ENCODE peak calls at places on chromosomes 13 and 19, in seven cellular contexts. G is A549, T is stomach, R is IMR-90, B is ovary, V is H1, A is transverse colon. Q is an unnamed sample.

GRCh38 chr19:39413269-39413902 is 917 bp downstream of the PLEKHG2 start:
- DNase-seq in T (no peak), G (peak), R (peak), A (peak), B (peak), V (no peak), Q (peak)

GRCh38 chr19:40686882-40687524 is 3.4 kb downstream of the NUMBL start:
- DNase-seq in A (no peak), V (no peak), G (no peak), B (no peak), R (no peak), T (no peak), Q (no peak)

GRCh38 chr13:102273111-102273510 is 128.7 kb downstream of the FGF14 start:
- DNase-seq in T (no peak), G (no peak), A (no peak), B (no peak), R (no peak), V (no peak), Q (no peak)

GRCh38 chr13:93620366-93620765 is 393.8 kb downstream of the GPC6 start:
- DNase-seq in V (no peak), A (no peak), G (no peak), R (no peak), B (no peak), T (no peak), Q (no peak)

GRCh38 chr13:48579167-48579918 is 46.5 kb upstream of the RCBTB2 start:
- DNase-seq in V (no peak), G (no peak), R (no peak), B (no peak), T (peak), A (peak), Q (no peak)

GRCh38 chr19:39599116-39599515 is 3.2 kb upstream of the LGALS13 start:
- DNase-seq in V (no peak), B (no peak), T (no peak), G (no peak), R (peak), A (no peak), Q (no peak)

GRCh38 chr19:1001538-1002166 is 1.4 kb downstream of the GRIN3B start:
- DNase-seq in R (no peak), A (peak), V (no peak), B (no peak), T (peak), G (no peak), Q (no peak)

GRCh38 chr19:18440421-18440877 is 2.5 kb upstream of the ISYNA1 start:
- DNase-seq in G (no peak), T (no peak), R (no peak), B (peak), V (no peak), A (no peak), Q (no peak)

GRCh38 chr13:25141042-25141441 is 31.0 kb downstream of the AMER2 start:
- DNase-seq in A (no peak), G (no peak), B (no peak), R (no peak), V (no peak), T (no peak), Q (no peak)

GRCh38 chr13:113786262-113786841 is 27.3 kb downstream of the TMEM255B start:
- DNase-seq in R (peak), G (no peak), A (no peak), V (no peak), B (no peak), T (peak), Q (no peak)

GRCh38 chr13:41700790-41701310 is 243.5 kb downstream of the RGCC start:
- DNase-seq in R (peak), V (no peak), B (no peak), T (no peak), A (no peak), G (no peak), Q (no peak)

GRCh38 chr13:34124912-34125311 is 307.0 kb downstream of the RFC3 start:
- DNase-seq in A (no peak), G (no peak), V (no peak), R (no peak), B (no peak), T (no peak), Q (no peak)

GRCh38 chr19:46999377-46999776 is 20.3 kb upstream of the NPAS1 start:
- DNase-seq in T (no peak), A (no peak), R (no peak), V (no peak), B (no peak), G (no peak), Q (no peak)

GRCh38 chr13:58495668-58496067 is 864.1 kb downstream of the PCDH17 start:
- DNase-seq in B (no peak), V (no peak), T (no peak), R (no peak), A (no peak), G (no peak), Q (no peak)

GRCh38 chr19:7868326-7868670 is 5.9 kb downstream of the PRR36 start:
- DNase-seq in A (no peak), V (no peak), B (no peak), G (no peak), R (no peak), T (peak), Q (no peak)

GRCh38 chr13:24269803-24270202 is 39.6 kb upstream of the C1QTNF9 start:
- DNase-seq in G (no peak), A (no peak), B (peak), V (no peak), R (peak), T (no peak), Q (no peak)

GRCh38 chr19:54465367-54466109 is 2.0 kb upstream of the LENG9 start:
- DNase-seq in V (no peak), T (no peak), R (no peak), B (peak), A (no peak), G (no peak), Q (peak)

GRCh38 chr19:1076951-1077350 is 10.0 kb downstream of the ARHGAP45 start:
- DNase-seq in B (no peak), A (peak), T (peak), R (no peak), V (no peak), G (no peak), Q (peak)

GRCh38 chr13:113093580-113094409 is 11.8 kb upstream of the F7 start:
- DNase-seq in A (no peak), V (no peak), R (no peak), B (no peak), T (no peak), G (no peak), Q (no peak)

GRCh38 chr19:19546751-19547162 is 8.7 kb downstream of the CILP2 start:
- DNase-seq in A (no peak), G (no peak), R (no peak), V (no peak), B (no peak), T (no peak), Q (no peak)

GRCh38 chr13:36919833-36920611 is at the start of gene SMAD9:
- DNase-seq in A (peak), V (no peak), B (peak), G (peak), R (peak), T (peak), Q (peak)

DNA sequence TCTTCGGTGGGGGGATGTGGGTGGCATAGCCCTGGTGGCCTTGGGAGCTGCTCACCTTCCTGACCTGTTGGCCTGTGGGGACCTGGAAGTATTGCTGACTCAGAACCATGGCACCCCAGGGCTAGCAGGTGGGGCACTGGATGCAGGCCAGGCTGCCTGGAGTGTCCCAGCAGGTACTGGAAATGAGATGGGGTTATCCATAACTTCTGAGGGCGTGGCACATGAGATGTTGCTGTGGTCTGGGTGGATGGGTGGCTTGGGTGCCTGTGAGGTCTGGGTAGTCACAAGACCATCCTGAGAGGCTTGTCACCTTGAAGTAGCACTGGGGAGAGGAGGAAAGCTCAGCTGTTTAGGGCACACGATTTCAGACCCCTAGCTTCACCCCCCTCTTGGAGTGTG is 636 bp upstream of the RNF225 start:
- DNase-seq in B (no peak), V (no peak), A (no peak), T (no peak), G (no peak), R (no peak), Q (no peak)
- TF ChIP-seq POLR2A in B (no peak), V (no peak), A (no peak), T (no peak), G (no peak), R (no peak), Q (no peak)

DNA sequence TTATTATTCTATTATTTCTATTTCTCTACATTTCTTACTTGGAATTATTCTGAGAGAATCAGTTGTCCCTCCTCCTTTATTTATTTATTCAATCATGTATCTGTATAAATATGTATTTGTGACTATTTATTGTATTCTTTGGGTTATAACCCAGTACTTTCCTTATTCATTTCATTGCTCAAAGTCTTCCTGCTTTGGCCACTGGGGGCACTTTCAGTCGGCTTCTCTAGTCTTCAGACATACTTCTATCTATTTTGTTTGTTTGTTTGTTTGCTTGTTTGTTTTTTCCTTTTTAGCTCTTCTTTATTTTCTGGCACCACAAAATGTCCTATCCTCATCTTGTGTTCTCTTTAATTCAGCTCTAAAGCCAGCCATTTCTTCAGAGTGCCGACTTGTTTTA is 260.4 kb downstream of the NALCN start:
- DNase-seq in G (peak), T (no peak), A (no peak), R (no peak), B (no peak), V (no peak), Q (no peak)
- TF ChIP-seq CTCF in G (peak), T (no peak), A (no peak), R (peak), B (no peak), V (no peak), Q (peak)

GRCh38 chr13:33108620-33109019 is 92.4 kb downstream of the KL start:
- DNase-seq in B (no peak), A (no peak), V (no peak), R (peak), T (no peak), G (no peak), Q (no peak)
- H3K27ac ChIP-seq in B (no peak), A (peak), V (no peak), R (peak), T (peak), G (no peak), Q (no peak)

GRCh38 chr19:35805518-35806102 is 7.0 kb downstream of the PRODH2 start:
- DNase-seq in G (no peak), V (no peak), B (no peak), T (no peak), R (no peak), A (no peak), Q (no peak)
- TF ChIP-seq POLR2A in G (no peak), V (no peak), B (no peak), T (no peak), R (no peak), A (no peak), Q (no peak)

DNA sequence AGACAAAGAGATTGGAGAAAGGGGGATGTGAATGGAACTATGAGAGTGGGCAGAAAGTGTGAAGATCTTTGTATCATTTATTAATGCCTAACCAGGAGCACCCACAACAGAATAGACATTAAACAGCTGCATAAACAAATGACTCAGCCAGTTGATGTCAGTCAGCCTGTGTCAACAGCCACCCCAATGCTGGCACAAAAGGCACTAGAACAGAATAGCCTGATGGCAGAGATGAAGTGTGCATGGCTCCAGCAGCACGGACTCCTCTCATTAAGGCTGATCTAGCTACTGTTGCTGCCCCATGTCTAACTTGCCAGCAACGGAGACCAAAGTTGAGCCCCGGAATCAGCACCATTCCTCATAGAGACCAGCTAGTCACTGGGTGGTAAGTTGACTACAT is 7.8 kb downstream of the CPB2 start:
- DNase-seq in A (no peak), B (no peak), V (no peak), R (no peak), G (no peak), T (no peak), Q (peak)
- TF ChIP-seq CTCF in A (no peak), B (no peak), V (no peak), R (no peak), G (no peak), T (no peak), Q (no peak)

Q was measured in right lobe of liver.